ENCODE peak calls at places on chromosome 21, in four cellular contexts. C, H, O and E are unnamed samples.
A peak's percentile ranks its signal among the peaks of the same experiment; 100 is the strongest.

GRCh38 chr21:43333301-43334062 is 93.4 kb downstream of the SIK1 start:
- DNase-seq in C (no peak), H (no peak), O (peak; percentile 33), E (no peak)

GRCh38 chr21:36542312-36543101 is 62.6 kb upstream of the CLDN14 start:
- DNase-seq in O (no peak), H (no peak), C (no peak), E (no peak)

GRCh38 chr21:44295163-44295601 is 4.7 kb upstream of the PFKL start:
- DNase-seq in O (peak; percentile 49), H (no peak), C (no peak), E (no peak)

GRCh38 chr21:36879827-36880226 is 86.6 kb downstream of the HLCS start:
- DNase-seq in H (no peak), C (no peak), O (no peak), E (no peak)

GRCh38 chr21:17577701-17578100 is 35.0 kb downstream of the BTG3 start:
- DNase-seq in C (no peak), H (no peak), O (no peak), E (no peak)

GRCh38 chr21:44875341-44875740 is 1.9 kb upstream of the PTTG1IP start:
- DNase-seq in O (no peak), H (no peak), C (no peak), E (no peak)

GRCh38 chr21:44593598-44594405 is 1.5 kb upstream of the KRTAP10-6 start:
- DNase-seq in H (no peak), O (no peak), C (no peak), E (no peak)

GRCh38 chr21:45035477-45035848 is 38.9 kb upstream of the ADARB1 start:
- DNase-seq in H (no peak), C (no peak), O (no peak), E (no peak)

GRCh38 chr21:31887596-31887920 is 14.7 kb downstream of the HUNK start:
- DNase-seq in H (no peak), C (no peak), O (no peak), E (no peak)

GRCh38 chr21:26865857-26866256 is 20.6 kb upstream of the ADAMTS1 start:
- DNase-seq in O (no peak), H (no peak), C (no peak), E (no peak)

GRCh38 chr21:42562258-42562657 is 48.6 kb downstream of the SLC37A1 start:
- DNase-seq in H (no peak), C (no peak), O (no peak), E (no peak)

GRCh38 chr21:45385549-45386050 is 19.4 kb upstream of the COL18A1 start:
- DNase-seq in C (no peak), H (no peak), O (no peak), E (no peak)

GRCh38 chr21:45558044-45558721 is 15.9 kb upstream of the SLC19A1 start:
- DNase-seq in H (no peak), O (no peak), C (no peak), E (no peak)

GRCh38 chr21:27498025-27498424 is 531.1 kb upstream of the ADAMTS5 start:
- DNase-seq in C (no peak), H (no peak), O (no peak), E (no peak)

GRCh38 chr21:43268086-43268803 is 99.4 kb downstream of the CRYAA start:
- DNase-seq in H (no peak), C (no peak), O (no peak), E (no peak)